ENCODE peak calls at places on chromosomes 16 and 17, in four cellular contexts. U, Q, O and S are unnamed samples.
A peak's percentile ranks its signal among the peaks of the same experiment; 100 is the strongest.

GRCh38 chr16:10728035-10728462 is 15.6 kb upstream of the NUBP1 start:
- DNase-seq in U (peak; percentile 42), O (no peak), Q (no peak), S (no peak)

GRCh38 chr17:45261577-45262515 is at the start of gene SPATA32:
- DNase-seq in Q (peak; percentile 18), O (no peak), U (peak; percentile 72), S (no peak)

GRCh38 chr16:26651464-26651863 is 415.3 kb upstream of the C16orf82 start:
- DNase-seq in U (no peak), O (no peak), Q (no peak), S (no peak)

GRCh38 chr16:35391328-35391727 is 1931.9 kb downstream of the TP53TG3F start:
- DNase-seq in U (no peak), Q (peak; percentile 32), O (no peak), S (peak; percentile 11)

GRCh38 chr16:9521749-9522370 is 430.4 kb downstream of the HAPSTR1 start:
- DNase-seq in O (no peak), Q (peak; percentile 49), U (no peak), S (no peak)

GRCh38 chr17:42407289-42407836 is 15.7 kb downstream of the CAVIN1 start:
- DNase-seq in U (peak; percentile 86), Q (peak; percentile 73), O (peak; percentile 90), S (peak; percentile 89)

GRCh38 chr17:31448467-31449077 is 57.1 kb downstream of the RAB11FIP4 start:
- DNase-seq in O (no peak), Q (no peak), U (no peak), S (peak; percentile 18)

GRCh38 chr17:44992242-44992939 is 24.3 kb upstream of the C1QL1 start:
- DNase-seq in U (no peak), Q (no peak), O (no peak), S (no peak)

GRCh38 chr16:51553910-51554309 is 402.8 kb upstream of the SALL1 start:
- DNase-seq in O (no peak), Q (no peak), U (no peak), S (no peak)

GRCh38 chr17:19002805-19003542 is 1.6 kb downstream of the FAM83G start:
- DNase-seq in U (no peak), O (no peak), Q (no peak), S (no peak)

GRCh38 chr16:29315916-29316517 is 90.5 kb downstream of the NPIPB11 start:
- DNase-seq in Q (peak; percentile 8), U (no peak), O (no peak), S (peak; percentile 22)

GRCh38 chr16:69812213-69813014 is 50.3 kb downstream of the WWP2 start:
- DNase-seq in U (no peak), Q (no peak), O (no peak), S (no peak)

GRCh38 chr17:4498461-4499397 is at the start of gene SPNS2:
- DNase-seq in Q (peak; percentile 77), O (no peak), U (peak; percentile 68), S (peak; percentile 79)

GRCh38 chr16:626787-627457 is 3.9 kb upstream of the WFIKKN1 start:
- DNase-seq in U (no peak), O (no peak), Q (peak; percentile 76), S (no peak)

GRCh38 chr17:77693301-77693700 is 265.2 kb upstream of the TNRC6C start:
- DNase-seq in U (no peak), O (no peak), Q (no peak), S (no peak)

GRCh38 chr17:66787914-66788313 is 47.0 kb upstream of the CACNG5 start:
- DNase-seq in O (no peak), Q (no peak), U (no peak), S (no peak)

GRCh38 chr17:63740464-63741181 is 976 bp downstream of the STRADA start:
- DNase-seq in U (no peak), O (no peak), Q (no peak), S (no peak)

GRCh38 chr16:4935231-4935855 is 1.6 kb downstream of the PPL start:
- DNase-seq in U (peak; percentile 65), O (peak; percentile 88), Q (no peak), S (peak; percentile 49)

GRCh38 chr16:4936991-4937781 is at the start of gene PPL:
- DNase-seq in O (peak; percentile 95), U (peak; percentile 95), Q (no peak), S (peak; percentile 100)

GRCh38 chr16:4934591-4934990 is 2.4 kb downstream of the PPL start:
- DNase-seq in Q (no peak), O (no peak), U (no peak), S (no peak)

GRCh38 chr16:4937782-4938682 is 1.1 kb upstream of the PPL start:
- DNase-seq in Q (no peak), U (peak; percentile 64), O (no peak), S (no peak)

DNA sequence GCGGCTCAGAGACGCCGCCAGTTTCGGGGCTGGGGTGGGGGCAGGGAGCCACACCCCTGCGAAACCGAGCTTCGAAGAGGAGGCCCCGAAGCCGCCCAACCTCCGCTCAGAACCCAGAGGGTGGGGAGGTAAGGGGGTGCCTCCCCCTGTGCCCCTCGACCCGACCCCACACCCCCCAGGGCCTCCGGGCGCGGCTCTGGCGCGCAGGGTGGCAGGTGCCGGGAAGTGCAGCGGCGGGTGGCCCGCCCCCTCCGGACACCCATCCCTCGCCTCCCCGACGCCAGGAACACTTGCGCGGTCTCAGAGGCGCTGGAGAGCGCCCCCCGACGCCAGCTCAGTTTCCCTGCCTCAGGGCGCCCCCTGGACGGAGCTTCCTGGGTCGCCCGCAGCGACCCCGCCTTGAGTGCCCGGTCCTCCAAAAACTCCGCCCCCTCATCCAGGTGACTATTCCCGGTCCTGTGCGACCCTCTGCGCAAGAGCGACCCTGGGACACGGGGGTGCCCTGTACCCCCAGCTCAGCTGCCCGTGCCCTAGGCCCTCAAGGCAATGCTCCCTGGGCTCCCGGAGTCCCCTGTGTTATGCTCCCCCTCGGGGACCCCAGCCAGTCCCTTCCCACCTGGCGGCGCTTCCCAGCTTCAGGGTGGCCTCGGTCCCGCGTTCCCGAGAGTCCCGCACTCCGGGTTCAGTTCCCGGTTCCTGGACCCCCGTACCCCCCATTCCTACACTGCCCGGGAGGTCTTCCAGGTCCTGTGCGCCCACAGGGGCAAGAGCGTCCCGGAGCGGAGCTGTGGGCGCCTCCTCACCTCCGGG is 562 bp downstream of the PPL start:
- DNase-seq in Q (no peak), O (no peak), U (peak; percentile 46), S (peak; percentile 86)
- TF ChIP-seq CTCF in Q (peak; percentile 37), O (peak; percentile 48), U (no peak), S (peak; percentile 52)

GRCh38 chr16:66273036-66273435 is 93.5 kb upstream of the CDH5 start:
- DNase-seq in U (no peak), Q (no peak), O (no peak), S (no peak)

GRCh38 chr16:66272461-66272860 is 94.0 kb upstream of the CDH5 start:
- DNase-seq in U (no peak), O (no peak), Q (no peak), S (no peak)

GRCh38 chr16:66273644-66274334 is 92.7 kb upstream of the CDH5 start:
- DNase-seq in Q (no peak), U (no peak), O (no peak), S (peak; percentile 31)

GRCh38 chr16:66275795-66276428 is 90.6 kb upstream of the CDH5 start:
- DNase-seq in Q (peak; percentile 83), U (peak; percentile 49), O (no peak), S (peak; percentile 84)

DNA sequence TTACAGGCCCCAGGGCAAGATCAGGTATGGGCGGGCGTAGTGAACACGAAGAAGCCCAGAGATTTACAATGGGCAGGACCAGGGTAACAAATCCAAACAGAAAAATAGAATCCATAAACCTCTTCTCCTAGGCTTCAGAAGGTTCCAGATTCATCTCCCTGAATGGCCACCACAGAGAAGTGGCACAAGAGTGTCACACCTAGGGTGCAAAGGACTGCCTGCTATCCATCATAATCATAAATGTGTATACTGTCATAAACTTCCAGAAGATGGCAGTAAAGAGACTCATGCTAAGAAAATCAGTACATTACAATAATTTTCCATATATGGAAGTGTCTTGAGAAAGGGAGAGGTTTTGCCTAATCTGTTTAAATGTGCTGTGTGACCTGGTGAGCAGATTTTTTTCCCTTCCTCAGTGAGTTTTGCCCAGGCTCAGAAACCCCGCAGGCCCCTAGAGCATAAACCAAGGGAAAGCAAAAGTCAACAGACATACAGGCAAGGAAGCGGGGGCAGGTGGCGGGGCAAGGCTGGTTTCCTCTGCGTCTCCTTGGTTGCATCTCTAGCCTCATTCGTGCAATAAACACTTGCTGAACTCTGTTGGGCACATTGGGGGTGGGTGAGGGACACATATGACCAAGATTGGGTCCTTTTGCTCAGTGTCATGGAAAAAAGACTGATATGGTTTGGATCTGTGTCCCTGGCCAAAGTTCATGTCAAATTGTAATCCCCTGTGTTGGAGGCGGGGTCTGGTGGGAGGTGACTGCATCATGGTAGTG is 92.0 kb upstream of the CDH5 start:
- DNase-seq in U (no peak), Q (peak; percentile 72), O (no peak), S (no peak)
- TF ChIP-seq CTCF in U (no peak), Q (peak; percentile 49), O (no peak), S (peak; percentile 42)

DNA sequence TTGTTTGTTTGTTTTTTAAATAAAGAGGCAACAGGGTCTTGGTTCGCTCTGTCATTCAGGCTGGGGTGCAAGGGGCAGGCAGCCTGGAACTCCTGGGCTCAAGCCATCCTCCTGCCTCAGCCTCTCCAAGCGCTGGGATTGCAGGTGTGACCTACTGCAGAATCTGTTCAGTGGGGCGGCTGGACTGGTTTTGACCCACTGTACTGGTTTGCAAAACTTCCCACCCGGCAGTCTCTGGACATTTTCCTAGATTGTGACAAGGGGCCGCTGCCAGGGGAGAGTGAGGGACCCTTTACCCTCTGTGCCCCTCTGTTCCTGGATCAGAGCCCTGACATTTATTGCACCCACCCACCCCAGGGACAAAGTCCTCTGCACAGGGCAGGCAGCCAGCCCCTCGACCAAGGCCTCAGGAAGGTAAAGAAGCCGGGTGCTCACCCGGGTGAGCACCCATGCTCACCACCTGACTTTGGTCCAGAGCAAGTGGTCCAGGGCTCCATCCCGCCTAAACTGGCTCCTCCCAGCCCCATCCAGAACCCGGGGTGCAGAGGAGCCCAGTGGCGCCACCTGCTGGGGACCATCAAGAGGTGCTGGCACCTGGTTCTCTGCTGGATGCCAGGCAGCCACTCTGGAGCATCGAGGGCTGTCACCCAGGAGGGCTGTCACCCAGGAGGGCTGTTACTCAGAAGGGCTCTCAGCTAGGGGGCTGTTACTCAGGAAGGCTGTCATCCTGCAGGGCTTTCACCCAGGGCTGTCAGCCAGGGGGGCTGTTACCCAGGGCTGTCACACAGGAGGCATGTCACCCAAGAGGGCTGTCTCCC is 98.9 kb downstream of the TNFRSF13B start:
- DNase-seq in U (peak; percentile 50), O (peak; percentile 43), Q (peak; percentile 70), S (peak; percentile 50)
- TF ChIP-seq CTCF in U (peak; percentile 36), O (no peak), Q (peak; percentile 86), S (peak; percentile 59)

DNA sequence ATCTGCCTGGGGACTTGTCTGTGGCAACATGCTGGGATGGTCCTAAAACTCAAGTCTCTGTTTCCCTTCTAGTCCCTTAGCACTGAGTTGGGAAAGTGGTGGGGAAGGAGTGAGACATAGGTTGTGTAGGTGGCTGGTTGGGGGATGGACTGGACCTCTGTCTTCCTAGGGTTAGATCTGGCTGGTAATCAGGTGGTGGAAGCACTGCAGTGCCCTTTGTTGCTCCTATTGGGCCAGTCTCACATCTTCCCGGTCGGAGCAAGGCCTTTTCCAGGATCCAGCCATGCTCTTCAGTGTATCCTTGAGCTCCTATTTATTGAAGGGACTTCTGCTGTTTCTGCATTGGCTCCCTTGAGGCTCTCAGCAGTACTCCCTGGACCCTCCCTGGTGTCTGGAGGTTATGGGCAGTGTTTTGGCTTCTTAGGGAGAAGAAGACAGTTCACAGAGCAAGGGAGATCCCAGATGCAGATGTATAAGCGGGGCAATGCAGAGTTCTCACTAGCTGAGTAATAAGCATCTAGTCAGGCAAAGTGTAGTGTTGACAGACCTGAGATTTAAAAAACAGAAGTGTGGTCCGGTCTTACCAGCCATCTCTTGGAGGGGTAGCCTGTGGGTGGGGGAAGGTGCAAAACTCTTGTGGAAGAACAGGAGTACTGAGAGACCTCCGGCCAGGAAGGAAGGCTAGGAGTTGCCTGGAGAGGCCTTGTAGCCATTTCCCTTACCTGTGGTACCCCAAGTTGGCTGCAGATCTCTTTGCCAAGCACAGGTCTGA is 1.3 kb upstream of the NUTF2 start:
- DNase-seq in O (no peak), Q (no peak), U (no peak), S (no peak)
- TF ChIP-seq CTCF in O (no peak), Q (no peak), U (no peak), S (no peak)